ENCODE peak calls at places on chromosomes 11 and 22, in eight cellular contexts. One of them, this sample, is unnamed.

GRCh38 chr11:128741511-128741910 is 47.6 kb downstream of the FLI1 start:
- DNase-seq in LNCaP clone FGC: no peak
- DNase-seq in fibroblast of lung: no peak
- DNase-seq in chondrocyte: no peak
- DNase-seq in IMR-90: no peak
- DNase-seq in RWPE2: no peak
- DNase-seq in AG04450: no peak
- DNase-seq in BE2C: no peak
- DNase-seq in this sample: no peak

GRCh38 chr22:17606472-17606871 is 22.1 kb downstream of the ATP6V1E1 start:
- DNase-seq in LNCaP clone FGC: no peak
- DNase-seq in fibroblast of lung: peak; percentile 6
- DNase-seq in chondrocyte: no peak
- DNase-seq in IMR-90: peak; percentile 65
- DNase-seq in RWPE2: no peak
- DNase-seq in AG04450: peak; percentile 16
- DNase-seq in BE2C: peak; percentile 47
- DNase-seq in this sample: no peak

GRCh38 chr11:134754196-134754822 is 342.3 kb upstream of the B3GAT1 start:
- DNase-seq in LNCaP clone FGC: no peak
- DNase-seq in fibroblast of lung: no peak
- DNase-seq in chondrocyte: no peak
- DNase-seq in IMR-90: no peak
- DNase-seq in RWPE2: no peak
- DNase-seq in AG04450: no peak
- DNase-seq in BE2C: no peak
- DNase-seq in this sample: no peak

GRCh38 chr11:16096336-16096735 is 260.0 kb downstream of the SOX6 start:
- DNase-seq in LNCaP clone FGC: no peak
- DNase-seq in fibroblast of lung: peak; percentile 50
- DNase-seq in chondrocyte: no peak
- DNase-seq in IMR-90: peak; percentile 45
- DNase-seq in RWPE2: no peak
- DNase-seq in AG04450: no peak
- DNase-seq in BE2C: no peak
- DNase-seq in this sample: peak; percentile 39

GRCh38 chr11:72972541-72973128 is 158.4 kb downstream of the ATG16L2 start:
- DNase-seq in LNCaP clone FGC: no peak
- DNase-seq in fibroblast of lung: peak; percentile 46
- DNase-seq in chondrocyte: no peak
- DNase-seq in IMR-90: peak; percentile 65
- DNase-seq in RWPE2: no peak
- DNase-seq in AG04450: peak; percentile 7
- DNase-seq in BE2C: no peak
- DNase-seq in this sample: no peak

GRCh38 chr11:11786771-11787170 is 55.0 kb upstream of the USP47 start:
- DNase-seq in LNCaP clone FGC: no peak
- DNase-seq in fibroblast of lung: peak; percentile 20
- DNase-seq in chondrocyte: no peak
- DNase-seq in IMR-90: peak; percentile 40
- DNase-seq in RWPE2: no peak
- DNase-seq in AG04450: no peak
- DNase-seq in BE2C: no peak
- DNase-seq in this sample: peak; percentile 36

GRCh38 chr11:63491240-63491587 is 247 bp upstream of the PLAAT5 start:
- DNase-seq in LNCaP clone FGC: no peak
- DNase-seq in fibroblast of lung: no peak
- DNase-seq in chondrocyte: no peak
- DNase-seq in IMR-90: no peak
- DNase-seq in RWPE2: no peak
- DNase-seq in AG04450: no peak
- DNase-seq in BE2C: no peak
- DNase-seq in this sample: no peak

GRCh38 chr22:17085277-17086091 is 684 bp downstream of the IL17RA start:
- DNase-seq in LNCaP clone FGC: no peak
- DNase-seq in fibroblast of lung: peak; percentile 3
- DNase-seq in chondrocyte: no peak
- DNase-seq in IMR-90: no peak
- DNase-seq in RWPE2: no peak
- DNase-seq in AG04450: no peak
- DNase-seq in BE2C: no peak
- DNase-seq in this sample: peak; percentile 35

GRCh38 chr11:75319035-75319877 is 32.2 kb downstream of the ARRB1 start:
- DNase-seq in LNCaP clone FGC: no peak
- DNase-seq in fibroblast of lung: peak; percentile 52
- DNase-seq in chondrocyte: no peak
- DNase-seq in IMR-90: peak; percentile 32
- DNase-seq in RWPE2: no peak
- DNase-seq in AG04450: no peak
- DNase-seq in BE2C: no peak
- DNase-seq in this sample: peak; percentile 14

GRCh38 chr11:40118780-40119179 is 1340.7 kb downstream of the LRRC4C start:
- DNase-seq in LNCaP clone FGC: peak; percentile 67
- DNase-seq in fibroblast of lung: no peak
- DNase-seq in chondrocyte: no peak
- DNase-seq in IMR-90: no peak
- DNase-seq in RWPE2: no peak
- DNase-seq in AG04450: no peak
- DNase-seq in BE2C: no peak
- DNase-seq in this sample: no peak

GRCh38 chr11:46977038-46977818 is 40.7 kb downstream of the CSTPP1 start:
- DNase-seq in LNCaP clone FGC: no peak
- DNase-seq in fibroblast of lung: peak; percentile 17
- DNase-seq in chondrocyte: no peak
- DNase-seq in IMR-90: no peak
- DNase-seq in RWPE2: no peak
- DNase-seq in AG04450: no peak
- DNase-seq in BE2C: no peak
- DNase-seq in this sample: no peak

GRCh38 chr11:19905280-19905853 is 192.7 kb downstream of the NAV2 start:
- DNase-seq in LNCaP clone FGC: no peak
- DNase-seq in fibroblast of lung: peak; percentile 63
- DNase-seq in chondrocyte: no peak
- DNase-seq in IMR-90: peak; percentile 67
- DNase-seq in RWPE2: no peak
- DNase-seq in AG04450: no peak
- DNase-seq in BE2C: no peak
- DNase-seq in this sample: peak; percentile 53

GRCh38 chr11:127640822-127641485 is 640.4 kb upstream of the KIRREL3 start:
- DNase-seq in LNCaP clone FGC: no peak
- DNase-seq in fibroblast of lung: peak; percentile 48
- DNase-seq in chondrocyte: no peak
- DNase-seq in IMR-90: peak; percentile 57
- DNase-seq in RWPE2: no peak
- DNase-seq in AG04450: no peak
- DNase-seq in BE2C: no peak
- DNase-seq in this sample: no peak

GRCh38 chr11:116849060-116849459 is 11.6 kb upstream of the APOA1 start:
- DNase-seq in LNCaP clone FGC: no peak
- DNase-seq in fibroblast of lung: no peak
- DNase-seq in chondrocyte: no peak
- DNase-seq in IMR-90: no peak
- DNase-seq in RWPE2: no peak
- DNase-seq in AG04450: no peak
- DNase-seq in BE2C: no peak
- DNase-seq in this sample: no peak

GRCh38 chr11:116852261-116853125 is 15.1 kb upstream of the APOA1 start:
- DNase-seq in LNCaP clone FGC: peak; percentile 88
- DNase-seq in fibroblast of lung: peak; percentile 56
- DNase-seq in chondrocyte: no peak
- DNase-seq in IMR-90: peak; percentile 57
- DNase-seq in RWPE2: no peak
- DNase-seq in AG04450: no peak
- DNase-seq in BE2C: no peak
- DNase-seq in this sample: peak; percentile 64

GRCh38 chr11:116847612-116848011 is 10.2 kb upstream of the APOA1 start:
- DNase-seq in LNCaP clone FGC: no peak
- DNase-seq in fibroblast of lung: no peak
- DNase-seq in chondrocyte: no peak
- DNase-seq in IMR-90: no peak
- DNase-seq in RWPE2: no peak
- DNase-seq in AG04450: no peak
- DNase-seq in BE2C: no peak
- DNase-seq in this sample: no peak

GRCh38 chr11:116851631-116852030 is 14.2 kb upstream of the APOA1 start:
- DNase-seq in LNCaP clone FGC: no peak
- DNase-seq in fibroblast of lung: peak; percentile 26
- DNase-seq in chondrocyte: no peak
- DNase-seq in IMR-90: no peak
- DNase-seq in RWPE2: no peak
- DNase-seq in AG04450: no peak
- DNase-seq in BE2C: no peak
- DNase-seq in this sample: no peak

DNA sequence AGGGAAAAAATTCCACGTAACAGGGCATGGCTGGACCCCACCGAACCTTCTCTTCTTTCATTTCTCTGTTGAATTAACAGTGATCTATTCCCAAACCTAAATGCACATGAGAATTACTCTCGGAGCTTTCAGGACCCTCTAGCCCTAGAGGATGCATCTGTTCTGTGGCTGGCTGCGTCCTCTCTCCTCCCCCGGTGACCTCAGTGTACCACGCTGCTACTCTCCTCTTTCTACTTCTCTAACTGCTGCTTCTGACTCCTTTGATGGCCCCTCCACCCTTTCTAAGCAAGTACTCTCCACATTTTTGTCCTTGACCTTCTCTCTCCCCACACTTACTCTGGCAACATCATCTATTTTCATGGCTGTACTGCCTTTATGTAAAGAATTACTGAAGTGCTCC is 12.1 kb upstream of the APOA1 start:
- DNase-seq in LNCaP clone FGC: no peak
- DNase-seq in fibroblast of lung: no peak
- DNase-seq in chondrocyte: no peak
- DNase-seq in IMR-90: no peak
- DNase-seq in RWPE2: no peak
- DNase-seq in AG04450: no peak
- DNase-seq in BE2C: no peak
- DNase-seq in this sample: no peak
- TF ChIP-seq CTCF in LNCaP clone FGC: no peak
- TF ChIP-seq CTCF in fibroblast of lung: no peak
- TF ChIP-seq CTCF in chondrocyte: no peak
- TF ChIP-seq CTCF in IMR-90: no peak
- TF ChIP-seq CTCF in RWPE2: no peak
- TF ChIP-seq CTCF in AG04450: no peak
- TF ChIP-seq CTCF in BE2C: no peak
- TF ChIP-seq CTCF in this sample: no peak

GRCh38 chr11:106137061-106137460 is 59.6 kb downstream of the AASDHPPT start:
- DNase-seq in LNCaP clone FGC: no peak
- DNase-seq in fibroblast of lung: peak; percentile 41
- DNase-seq in chondrocyte: no peak
- DNase-seq in IMR-90: no peak
- DNase-seq in RWPE2: no peak
- DNase-seq in AG04450: no peak
- DNase-seq in BE2C: no peak
- DNase-seq in this sample: peak; percentile 30

GRCh38 chr11:106132582-106133354 is 55.3 kb downstream of the AASDHPPT start:
- DNase-seq in LNCaP clone FGC: no peak
- DNase-seq in fibroblast of lung: no peak
- DNase-seq in chondrocyte: no peak
- DNase-seq in IMR-90: no peak
- DNase-seq in RWPE2: no peak
- DNase-seq in AG04450: no peak
- DNase-seq in BE2C: no peak
- DNase-seq in this sample: no peak

GRCh38 chr11:106133529-106133928 is 56.1 kb downstream of the AASDHPPT start:
- DNase-seq in LNCaP clone FGC: no peak
- DNase-seq in fibroblast of lung: no peak
- DNase-seq in chondrocyte: no peak
- DNase-seq in IMR-90: no peak
- DNase-seq in RWPE2: no peak
- DNase-seq in AG04450: no peak
- DNase-seq in BE2C: no peak
- DNase-seq in this sample: peak; percentile 6

GRCh38 chr11:106131998-106132397 is 54.5 kb downstream of the AASDHPPT start:
- DNase-seq in LNCaP clone FGC: no peak
- DNase-seq in fibroblast of lung: no peak
- DNase-seq in chondrocyte: no peak
- DNase-seq in IMR-90: no peak
- DNase-seq in RWPE2: no peak
- DNase-seq in AG04450: no peak
- DNase-seq in BE2C: no peak
- DNase-seq in this sample: no peak

GRCh38 chr11:106137758-106138157 is 60.3 kb downstream of the AASDHPPT start:
- DNase-seq in LNCaP clone FGC: peak; percentile 58
- DNase-seq in fibroblast of lung: no peak
- DNase-seq in chondrocyte: no peak
- DNase-seq in IMR-90: no peak
- DNase-seq in RWPE2: no peak
- DNase-seq in AG04450: no peak
- DNase-seq in BE2C: no peak
- DNase-seq in this sample: no peak
- TF ChIP-seq CTCF in LNCaP clone FGC: no peak
- TF ChIP-seq CTCF in fibroblast of lung: no peak
- TF ChIP-seq CTCF in chondrocyte: no peak
- TF ChIP-seq CTCF in IMR-90: no peak
- TF ChIP-seq CTCF in RWPE2: no peak
- TF ChIP-seq CTCF in AG04450: no peak
- TF ChIP-seq CTCF in BE2C: no peak
- TF ChIP-seq CTCF in this sample: no peak

GRCh38 chr11:68038226-68038717 is 553 bp upstream of the TCIRG1 start:
- DNase-seq in LNCaP clone FGC: no peak
- DNase-seq in fibroblast of lung: no peak
- DNase-seq in chondrocyte: peak; percentile 92
- DNase-seq in IMR-90: no peak
- DNase-seq in RWPE2: no peak
- DNase-seq in AG04450: no peak
- DNase-seq in BE2C: peak; percentile 61
- DNase-seq in this sample: no peak
- TF ChIP-seq CTCF in LNCaP clone FGC: no peak
- TF ChIP-seq CTCF in fibroblast of lung: no peak
- TF ChIP-seq CTCF in chondrocyte: no peak
- TF ChIP-seq CTCF in IMR-90: no peak
- TF ChIP-seq CTCF in RWPE2: no peak
- TF ChIP-seq CTCF in AG04450: no peak
- TF ChIP-seq CTCF in BE2C: no peak
- TF ChIP-seq CTCF in this sample: no peak

DNA sequence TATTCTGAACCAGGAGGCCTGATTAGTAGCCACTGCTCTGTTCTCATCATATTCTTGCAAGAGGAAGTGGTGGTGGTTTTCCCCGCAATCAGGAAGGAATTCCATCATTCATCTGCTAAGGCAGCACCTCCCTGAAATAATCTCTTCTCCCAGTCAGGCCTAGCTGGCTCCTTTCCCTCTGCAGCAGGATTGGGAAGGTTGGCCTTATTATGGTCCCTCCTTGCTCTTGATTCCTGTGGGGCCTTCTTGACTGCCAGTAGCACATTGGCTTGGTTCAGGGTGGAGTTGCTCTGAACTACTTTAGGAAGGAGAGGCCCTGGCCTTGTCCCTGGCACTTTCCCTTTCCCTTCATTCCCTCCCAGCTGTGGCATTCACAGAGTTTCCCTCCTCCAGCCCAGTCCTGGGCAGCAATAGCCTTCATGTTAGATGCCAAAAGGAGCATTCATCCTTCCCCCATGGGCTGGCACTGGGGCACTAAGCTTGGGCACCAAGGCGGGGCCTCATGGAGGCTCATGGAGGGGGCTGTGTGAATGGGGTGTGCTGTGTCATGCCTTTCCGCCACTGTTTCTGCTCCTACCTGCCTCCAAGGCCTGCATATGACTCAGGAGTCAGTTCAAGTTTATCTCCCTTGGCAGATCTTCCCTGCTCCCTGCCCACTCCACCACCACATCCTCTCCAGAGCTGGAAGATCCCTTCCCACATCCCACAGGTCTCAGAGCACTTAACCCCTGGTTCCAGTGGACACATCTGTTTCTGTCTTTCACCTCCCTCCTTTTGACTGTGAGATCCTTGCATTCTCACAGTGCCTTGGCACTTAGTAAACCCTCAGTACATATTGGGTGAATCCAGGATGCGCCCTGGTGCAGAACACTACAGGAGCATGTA is 27.6 kb upstream of the CD44 start:
- DNase-seq in LNCaP clone FGC: no peak
- DNase-seq in fibroblast of lung: peak; percentile 99
- DNase-seq in chondrocyte: no peak
- DNase-seq in IMR-90: peak; percentile 92
- DNase-seq in RWPE2: peak; percentile 75
- DNase-seq in AG04450: peak; percentile 55
- DNase-seq in BE2C: no peak
- DNase-seq in this sample: peak; percentile 94
- TF ChIP-seq CTCF in LNCaP clone FGC: no peak
- TF ChIP-seq CTCF in fibroblast of lung: no peak
- TF ChIP-seq CTCF in chondrocyte: no peak
- TF ChIP-seq CTCF in IMR-90: no peak
- TF ChIP-seq CTCF in RWPE2: no peak
- TF ChIP-seq CTCF in AG04450: no peak
- TF ChIP-seq CTCF in BE2C: no peak
- TF ChIP-seq CTCF in this sample: no peak

This sample was measured in epithelial cell of esophagus.